ENCODE peak calls at places on chromosomes 7 and 10, in four cellular contexts. Z, T, U and D are unnamed samples.

GRCh38 chr7:11847336-11847735 is 15.3 kb upstream of the THSD7A start:
- DNase-seq in Z (no peak), T (no peak), U (no peak), D (no peak)

GRCh38 chr10:35387768-35388167 is 51.5 kb downstream of the CCNY start:
- DNase-seq in Z (peak), T (no peak), U (no peak), D (no peak)

GRCh38 chr7:41292457-41292856 is 410.4 kb downstream of the INHBA start:
- DNase-seq in Z (peak), T (no peak), U (no peak), D (no peak)

GRCh38 chr7:117588352-117588794 is 108.5 kb downstream of the CFTR start:
- DNase-seq in Z (peak), T (no peak), U (no peak), D (no peak)

GRCh38 chr7:93117327-93117726 is 452 bp downstream of the SAMD9 start:
- DNase-seq in Z (no peak), T (no peak), U (no peak), D (no peak)

GRCh38 chr10:11813177-11813576 is 10.0 kb upstream of the PROSER2 start:
- DNase-seq in Z (no peak), T (no peak), U (no peak), D (no peak)

GRCh38 chr10:99612167-99612831 is 7.9 kb downstream of the SLC25A28 start:
- DNase-seq in Z (peak), T (no peak), U (no peak), D (no peak)

GRCh38 chr10:132132391-132132841 is 54.3 kb upstream of the DPYSL4 start:
- DNase-seq in Z (no peak), T (peak), U (no peak), D (no peak)

GRCh38 chr10:125448596-125448995 is 234.4 kb downstream of the TEX36 start:
- DNase-seq in Z (peak), T (no peak), U (no peak), D (peak)

GRCh38 chr10:84546609-84547008 is 218.2 kb downstream of the CCSER2 start:
- DNase-seq in Z (no peak), T (no peak), U (no peak), D (no peak)

GRCh38 chr10:118956253-118957140 is 73.0 kb upstream of the NANOS1 start:
- DNase-seq in Z (no peak), T (no peak), U (no peak), D (no peak)

GRCh38 chr7:134461921-134462320 is 3.0 kb upstream of the AKR1B1 start:
- DNase-seq in Z (peak), T (no peak), U (no peak), D (no peak)

GRCh38 chr10:109205929-109206585 is 717.3 kb downstream of the XPNPEP1 start:
- DNase-seq in Z (peak), T (no peak), U (no peak), D (no peak)

GRCh38 chr7:131231381-131232220 is 96.1 kb upstream of the MKLN1 start:
- DNase-seq in Z (no peak), T (peak), U (peak), D (no peak)

GRCh38 chr10:27679996-27680395 is 65.6 kb downstream of the MKX start:
- DNase-seq in Z (no peak), T (no peak), U (no peak), D (no peak)

GRCh38 chr7:7274782-7275181 is 92.4 kb downstream of the C1GALT1 start:
- DNase-seq in Z (peak), T (no peak), U (no peak), D (no peak)

GRCh38 chr10:5663692-5664427 is 2.5 kb downstream of the ASB13 start:
- DNase-seq in Z (no peak), T (no peak), U (no peak), D (no peak)

GRCh38 chr7:46259947-46260346 is 338.9 kb upstream of the IGFBP3 start:
- DNase-seq in Z (no peak), T (no peak), U (no peak), D (no peak)

GRCh38 chr10:78973901-78974408 is 94.8 kb upstream of the ZMIZ1 start:
- DNase-seq in Z (peak), T (peak), U (no peak), D (peak)

GRCh38 chr7:96786261-96786997 is 76.8 kb upstream of the SEM1 start:
- DNase-seq in Z (no peak), T (no peak), U (no peak), D (no peak)

GRCh38 chr10:83680470-83680891 is 458.8 kb upstream of the GHITM start:
- DNase-seq in Z (no peak), T (no peak), U (no peak), D (no peak)

GRCh38 chr7:142348100-142348499 is 90.2 kb upstream of the PRSS58 start:
- DNase-seq in Z (no peak), T (no peak), U (no peak), D (no peak)